ENCODE peak calls at places on chromosomes 4 and X, in six cellular contexts. H is body of pancreas, J is endothelial cell, G is breast epithelium, C is stromal cell of bone marrow, N is left ventricle myocardium superior. U is an unnamed sample.

GRCh38 chr4:34733185-34733916 is 1511.0 kb downstream of the ARAP2 start:
- DNase-seq in H (no peak), N (no peak), G (no peak), J (no peak), C (no peak), U (no peak)

GRCh38 chrX:110317079-110317819 is 636 bp downstream of the AMMECR1 start:
- DNase-seq in G (no peak), N (peak; percentile 33), J (peak; percentile 24), C (no peak), H (peak; percentile 24), U (peak; percentile 78)

GRCh38 chrX:9466115-9466495 is 1.2 kb downstream of the TBL1X start:
- DNase-seq in N (peak; percentile 66), G (peak; percentile 27), H (peak; percentile 60), C (no peak), J (peak; percentile 15), U (peak; percentile 87)

GRCh38 chrX:25561190-25561589 is 545.4 kb upstream of the ARX start:
- DNase-seq in H (no peak), C (no peak), N (no peak), J (no peak), G (no peak), U (no peak)

GRCh38 chrX:106467422-106467821 is 144.4 kb upstream of the RADX start:
- DNase-seq in N (no peak), G (no peak), H (peak; percentile 9), C (no peak), J (no peak), U (no peak)

GRCh38 chr4:127634181-127634580 is 1.4 kb downstream of the INTU start:
- DNase-seq in J (no peak), H (no peak), G (no peak), N (no peak), C (peak; percentile 33), U (no peak)

GRCh38 chr4:107693132-107693531 is 26.9 kb downstream of the PAPSS1 start:
- DNase-seq in C (no peak), G (no peak), J (no peak), H (no peak), N (no peak), U (no peak)

GRCh38 chr4:187603093-187603395 is 392.5 kb upstream of the ZFP42 start:
- DNase-seq in G (no peak), J (no peak), N (no peak), H (no peak), C (peak; percentile 72), U (no peak)

GRCh38 chr4:5808081-5808741 is 84.7 kb downstream of the CRMP1 start:
- DNase-seq in J (no peak), C (no peak), H (no peak), N (peak; percentile 42), G (no peak), U (no peak)

GRCh38 chr4:186557061-186557460 is 1.7 kb upstream of the MTNR1A start:
- DNase-seq in N (no peak), G (no peak), C (no peak), J (no peak), H (no peak), U (no peak)

GRCh38 chrX:19889582-19890342 is 2.4 kb upstream of the SH3KBP1 start:
- DNase-seq in H (no peak), N (no peak), J (no peak), C (no peak), G (no peak), U (no peak)

U was measured in aorta.